ENCODE peak calls at places on chromosomes 3 and 15, in nine cellular contexts. One of them, this sample, is unnamed.

GRCh38 chr3:11651900-11652299 is 8.2 kb upstream of the VGLL4 start:
- DNase-seq in activated effector memory CD4-positive, alpha-beta T cell treated with Interleukin-2 at 50 U/mL for 16 hours: no peak
- DNase-seq in activated naive CD4-positive, alpha-beta T cell: no peak
- DNase-seq in GM04504: no peak
- DNase-seq in HuH-7: no peak
- DNase-seq in GM13977: peak
- DNase-seq in EH: peak
- DNase-seq in testis: no peak
- DNase-seq in ACHN: peak
- DNase-seq in this sample: no peak

GRCh38 chr15:55250951-55251350 is 38.7 kb downstream of the RAB27A start:
- DNase-seq in activated effector memory CD4-positive, alpha-beta T cell treated with Interleukin-2 at 50 U/mL for 16 hours: no peak
- DNase-seq in activated naive CD4-positive, alpha-beta T cell: no peak
- DNase-seq in GM04504: no peak
- DNase-seq in HuH-7: no peak
- DNase-seq in GM13977: no peak
- DNase-seq in EH: no peak
- DNase-seq in testis: no peak
- DNase-seq in ACHN: no peak
- DNase-seq in this sample: no peak

GRCh38 chr3:171168086-171168485 is 141.6 kb upstream of the SLC2A2 start:
- DNase-seq in activated effector memory CD4-positive, alpha-beta T cell treated with Interleukin-2 at 50 U/mL for 16 hours: no peak
- DNase-seq in activated naive CD4-positive, alpha-beta T cell: no peak
- DNase-seq in GM04504: peak
- DNase-seq in HuH-7: peak
- DNase-seq in GM13977: no peak
- DNase-seq in EH: peak
- DNase-seq in testis: no peak
- DNase-seq in ACHN: peak
- DNase-seq in this sample: no peak

GRCh38 chr3:107943350-107943749 is 147.5 kb downstream of the CD47 start:
- DNase-seq in activated effector memory CD4-positive, alpha-beta T cell treated with Interleukin-2 at 50 U/mL for 16 hours: no peak
- DNase-seq in activated naive CD4-positive, alpha-beta T cell: no peak
- DNase-seq in GM04504: peak
- DNase-seq in HuH-7: no peak
- DNase-seq in GM13977: no peak
- DNase-seq in EH: no peak
- DNase-seq in testis: no peak
- DNase-seq in ACHN: no peak
- DNase-seq in this sample: no peak

GRCh38 chr3:76203578-76203977 is 418.2 kb upstream of the ZNF717 start:
- DNase-seq in activated effector memory CD4-positive, alpha-beta T cell treated with Interleukin-2 at 50 U/mL for 16 hours: no peak
- DNase-seq in activated naive CD4-positive, alpha-beta T cell: no peak
- DNase-seq in GM04504: no peak
- DNase-seq in HuH-7: no peak
- DNase-seq in GM13977: no peak
- DNase-seq in EH: no peak
- DNase-seq in testis: no peak
- DNase-seq in ACHN: no peak
- DNase-seq in this sample: no peak

GRCh38 chr3:43144811-43145490 is 39.1 kb upstream of the POMGNT2 start:
- DNase-seq in activated effector memory CD4-positive, alpha-beta T cell treated with Interleukin-2 at 50 U/mL for 16 hours: no peak
- DNase-seq in activated naive CD4-positive, alpha-beta T cell: no peak
- DNase-seq in GM04504: peak
- DNase-seq in HuH-7: no peak
- DNase-seq in GM13977: no peak
- DNase-seq in EH: peak
- DNase-seq in testis: no peak
- DNase-seq in ACHN: no peak
- DNase-seq in this sample: no peak

GRCh38 chr3:117118604-117119003 is 409.0 kb downstream of the TUSC7 start:
- DNase-seq in activated effector memory CD4-positive, alpha-beta T cell treated with Interleukin-2 at 50 U/mL for 16 hours: no peak
- DNase-seq in activated naive CD4-positive, alpha-beta T cell: no peak
- DNase-seq in GM04504: no peak
- DNase-seq in HuH-7: no peak
- DNase-seq in GM13977: no peak
- DNase-seq in EH: peak
- DNase-seq in testis: no peak
- DNase-seq in ACHN: no peak
- DNase-seq in this sample: no peak

GRCh38 chr3:195069501-195070251 is 201.3 kb downstream of the XXYLT1 start:
- DNase-seq in activated effector memory CD4-positive, alpha-beta T cell treated with Interleukin-2 at 50 U/mL for 16 hours: no peak
- DNase-seq in activated naive CD4-positive, alpha-beta T cell: no peak
- DNase-seq in GM04504: no peak
- DNase-seq in HuH-7: no peak
- DNase-seq in GM13977: no peak
- DNase-seq in EH: no peak
- DNase-seq in testis: no peak
- DNase-seq in ACHN: no peak
- DNase-seq in this sample: no peak

GRCh38 chr3:48459773-48460516 is 13.4 kb downstream of the ATRIP start:
- DNase-seq in activated effector memory CD4-positive, alpha-beta T cell treated with Interleukin-2 at 50 U/mL for 16 hours: no peak
- DNase-seq in activated naive CD4-positive, alpha-beta T cell: no peak
- DNase-seq in GM04504: no peak
- DNase-seq in HuH-7: no peak
- DNase-seq in GM13977: no peak
- DNase-seq in EH: no peak
- DNase-seq in testis: no peak
- DNase-seq in ACHN: no peak
- DNase-seq in this sample: no peak

GRCh38 chr15:100940785-100941379 is 21.7 kb downstream of the LRRK1 start:
- DNase-seq in activated effector memory CD4-positive, alpha-beta T cell treated with Interleukin-2 at 50 U/mL for 16 hours: no peak
- DNase-seq in activated naive CD4-positive, alpha-beta T cell: no peak
- DNase-seq in GM04504: no peak
- DNase-seq in HuH-7: no peak
- DNase-seq in GM13977: peak
- DNase-seq in EH: no peak
- DNase-seq in testis: no peak
- DNase-seq in ACHN: no peak
- DNase-seq in this sample: no peak

GRCh38 chr15:74626336-74626735 is 10.7 kb downstream of the CLK3 start:
- DNase-seq in activated effector memory CD4-positive, alpha-beta T cell treated with Interleukin-2 at 50 U/mL for 16 hours: no peak
- DNase-seq in activated naive CD4-positive, alpha-beta T cell: no peak
- DNase-seq in GM04504: no peak
- DNase-seq in HuH-7: no peak
- DNase-seq in GM13977: no peak
- DNase-seq in EH: no peak
- DNase-seq in testis: no peak
- DNase-seq in ACHN: no peak
- DNase-seq in this sample: no peak

GRCh38 chr3:168094580-168094876 is 1.2 kb downstream of the GOLIM4 start:
- DNase-seq in activated effector memory CD4-positive, alpha-beta T cell treated with Interleukin-2 at 50 U/mL for 16 hours: no peak
- DNase-seq in activated naive CD4-positive, alpha-beta T cell: no peak
- DNase-seq in GM04504: no peak
- DNase-seq in HuH-7: no peak
- DNase-seq in GM13977: no peak
- DNase-seq in EH: no peak
- DNase-seq in testis: no peak
- DNase-seq in ACHN: peak
- DNase-seq in this sample: no peak

GRCh38 chr3:33237439-33237838 is 18.8 kb upstream of the SUSD5 start:
- DNase-seq in activated effector memory CD4-positive, alpha-beta T cell treated with Interleukin-2 at 50 U/mL for 16 hours: no peak
- DNase-seq in activated naive CD4-positive, alpha-beta T cell: no peak
- DNase-seq in GM04504: no peak
- DNase-seq in HuH-7: no peak
- DNase-seq in GM13977: no peak
- DNase-seq in EH: no peak
- DNase-seq in testis: no peak
- DNase-seq in ACHN: no peak
- DNase-seq in this sample: no peak

GRCh38 chr3:71468311-71469130 is 115.0 kb downstream of the FOXP1 start:
- DNase-seq in activated effector memory CD4-positive, alpha-beta T cell treated with Interleukin-2 at 50 U/mL for 16 hours: no peak
- DNase-seq in activated naive CD4-positive, alpha-beta T cell: no peak
- DNase-seq in GM04504: no peak
- DNase-seq in HuH-7: no peak
- DNase-seq in GM13977: no peak
- DNase-seq in EH: no peak
- DNase-seq in testis: no peak
- DNase-seq in ACHN: no peak
- DNase-seq in this sample: no peak

GRCh38 chr15:76431936-76432335 is 95.4 kb downstream of the ISL2 start:
- DNase-seq in activated effector memory CD4-positive, alpha-beta T cell treated with Interleukin-2 at 50 U/mL for 16 hours: no peak
- DNase-seq in activated naive CD4-positive, alpha-beta T cell: no peak
- DNase-seq in GM04504: no peak
- DNase-seq in HuH-7: no peak
- DNase-seq in GM13977: no peak
- DNase-seq in EH: peak
- DNase-seq in testis: no peak
- DNase-seq in ACHN: peak
- DNase-seq in this sample: no peak

GRCh38 chr15:75861750-75862402 is 18.6 kb downstream of the UBE2Q2 start:
- DNase-seq in activated effector memory CD4-positive, alpha-beta T cell treated with Interleukin-2 at 50 U/mL for 16 hours: no peak
- DNase-seq in activated naive CD4-positive, alpha-beta T cell: no peak
- DNase-seq in GM04504: no peak
- DNase-seq in HuH-7: no peak
- DNase-seq in GM13977: no peak
- DNase-seq in EH: no peak
- DNase-seq in testis: no peak
- DNase-seq in ACHN: no peak
- DNase-seq in this sample: no peak

GRCh38 chr3:78613366-78614008 is 1154.3 kb downstream of the ROBO1 start:
- DNase-seq in activated effector memory CD4-positive, alpha-beta T cell treated with Interleukin-2 at 50 U/mL for 16 hours: no peak
- DNase-seq in activated naive CD4-positive, alpha-beta T cell: no peak
- DNase-seq in GM04504: no peak
- DNase-seq in HuH-7: no peak
- DNase-seq in GM13977: no peak
- DNase-seq in EH: no peak
- DNase-seq in testis: no peak
- DNase-seq in ACHN: no peak
- DNase-seq in this sample: no peak

GRCh38 chr15:33292718-33293307 is 18.0 kb upstream of the RYR3 start:
- DNase-seq in activated effector memory CD4-positive, alpha-beta T cell treated with Interleukin-2 at 50 U/mL for 16 hours: no peak
- DNase-seq in activated naive CD4-positive, alpha-beta T cell: peak
- DNase-seq in GM04504: no peak
- DNase-seq in HuH-7: peak
- DNase-seq in GM13977: peak
- DNase-seq in EH: peak
- DNase-seq in testis: peak
- DNase-seq in ACHN: peak
- DNase-seq in this sample: peak

GRCh38 chr3:53161345-53161819 is 373 bp downstream of the PRKCD start:
- DNase-seq in activated effector memory CD4-positive, alpha-beta T cell treated with Interleukin-2 at 50 U/mL for 16 hours: no peak
- DNase-seq in activated naive CD4-positive, alpha-beta T cell: no peak
- DNase-seq in GM04504: no peak
- DNase-seq in HuH-7: no peak
- DNase-seq in GM13977: peak
- DNase-seq in EH: peak
- DNase-seq in testis: peak
- DNase-seq in ACHN: peak
- DNase-seq in this sample: no peak

GRCh38 chr15:68995754-68996141 is 18.7 kb upstream of the NOX5 start:
- DNase-seq in activated effector memory CD4-positive, alpha-beta T cell treated with Interleukin-2 at 50 U/mL for 16 hours: no peak
- DNase-seq in activated naive CD4-positive, alpha-beta T cell: no peak
- DNase-seq in GM04504: no peak
- DNase-seq in HuH-7: no peak
- DNase-seq in GM13977: no peak
- DNase-seq in EH: no peak
- DNase-seq in testis: no peak
- DNase-seq in ACHN: no peak
- DNase-seq in this sample: no peak

GRCh38 chr3:55476515-55476914 is 10.6 kb downstream of the WNT5A start:
- DNase-seq in activated effector memory CD4-positive, alpha-beta T cell treated with Interleukin-2 at 50 U/mL for 16 hours: no peak
- DNase-seq in activated naive CD4-positive, alpha-beta T cell: no peak
- DNase-seq in GM04504: peak
- DNase-seq in HuH-7: no peak
- DNase-seq in GM13977: no peak
- DNase-seq in EH: peak
- DNase-seq in testis: no peak
- DNase-seq in ACHN: no peak
- DNase-seq in this sample: no peak

GRCh38 chr3:11096266-11097135 is 57.8 kb upstream of the HRH1 start:
- DNase-seq in activated effector memory CD4-positive, alpha-beta T cell treated with Interleukin-2 at 50 U/mL for 16 hours: peak
- DNase-seq in activated naive CD4-positive, alpha-beta T cell: peak
- DNase-seq in GM04504: peak
- DNase-seq in HuH-7: no peak
- DNase-seq in GM13977: peak
- DNase-seq in EH: peak
- DNase-seq in testis: peak
- DNase-seq in ACHN: peak
- DNase-seq in this sample: peak

GRCh38 chr3:193768069-193768391 is 175.0 kb downstream of the OPA1 start:
- DNase-seq in activated effector memory CD4-positive, alpha-beta T cell treated with Interleukin-2 at 50 U/mL for 16 hours: no peak
- DNase-seq in activated naive CD4-positive, alpha-beta T cell: no peak
- DNase-seq in GM04504: no peak
- DNase-seq in HuH-7: no peak
- DNase-seq in GM13977: no peak
- DNase-seq in EH: no peak
- DNase-seq in testis: no peak
- DNase-seq in ACHN: no peak
- DNase-seq in this sample: no peak

GRCh38 chr3:195020921-195021320 is 250.0 kb downstream of the XXYLT1 start:
- DNase-seq in activated effector memory CD4-positive, alpha-beta T cell treated with Interleukin-2 at 50 U/mL for 16 hours: no peak
- DNase-seq in activated naive CD4-positive, alpha-beta T cell: no peak
- DNase-seq in GM04504: no peak
- DNase-seq in HuH-7: no peak
- DNase-seq in GM13977: no peak
- DNase-seq in EH: no peak
- DNase-seq in testis: no peak
- DNase-seq in ACHN: no peak
- DNase-seq in this sample: no peak

GRCh38 chr15:39579487-39580116 is 1.3 kb upstream of the THBS1 start:
- DNase-seq in activated effector memory CD4-positive, alpha-beta T cell treated with Interleukin-2 at 50 U/mL for 16 hours: no peak
- DNase-seq in activated naive CD4-positive, alpha-beta T cell: no peak
- DNase-seq in GM04504: no peak
- DNase-seq in HuH-7: peak
- DNase-seq in GM13977: no peak
- DNase-seq in EH: peak
- DNase-seq in testis: peak
- DNase-seq in ACHN: peak
- DNase-seq in this sample: peak

GRCh38 chr3:46997453-46998091 is 18.1 kb downstream of the NBEAL2 start:
- DNase-seq in activated effector memory CD4-positive, alpha-beta T cell treated with Interleukin-2 at 50 U/mL for 16 hours: no peak
- DNase-seq in activated naive CD4-positive, alpha-beta T cell: no peak
- DNase-seq in GM04504: no peak
- DNase-seq in HuH-7: no peak
- DNase-seq in GM13977: no peak
- DNase-seq in EH: no peak
- DNase-seq in testis: no peak
- DNase-seq in ACHN: no peak
- DNase-seq in this sample: no peak

GRCh38 chr3:24522155-24522579 is 27.5 kb upstream of the THRB start:
- DNase-seq in activated effector memory CD4-positive, alpha-beta T cell treated with Interleukin-2 at 50 U/mL for 16 hours: no peak
- DNase-seq in activated naive CD4-positive, alpha-beta T cell: no peak
- DNase-seq in GM04504: no peak
- DNase-seq in HuH-7: peak
- DNase-seq in GM13977: no peak
- DNase-seq in EH: no peak
- DNase-seq in testis: peak
- DNase-seq in ACHN: no peak
- DNase-seq in this sample: no peak

GRCh38 chr3:169501080-169501479 is 162.4 kb downstream of the MECOM start:
- DNase-seq in activated effector memory CD4-positive, alpha-beta T cell treated with Interleukin-2 at 50 U/mL for 16 hours: no peak
- DNase-seq in activated naive CD4-positive, alpha-beta T cell: no peak
- DNase-seq in GM04504: no peak
- DNase-seq in HuH-7: no peak
- DNase-seq in GM13977: no peak
- DNase-seq in EH: no peak
- DNase-seq in testis: no peak
- DNase-seq in ACHN: no peak
- DNase-seq in this sample: no peak

GRCh38 chr3:13077431-13078157 is 4.4 kb upstream of the IQSEC1 start:
- DNase-seq in activated effector memory CD4-positive, alpha-beta T cell treated with Interleukin-2 at 50 U/mL for 16 hours: no peak
- DNase-seq in activated naive CD4-positive, alpha-beta T cell: no peak
- DNase-seq in GM04504: no peak
- DNase-seq in HuH-7: no peak
- DNase-seq in GM13977: no peak
- DNase-seq in EH: peak
- DNase-seq in testis: peak
- DNase-seq in ACHN: no peak
- DNase-seq in this sample: peak

GRCh38 chr3:139780603-139781002 is 102.8 kb upstream of the NMNAT3 start:
- DNase-seq in activated effector memory CD4-positive, alpha-beta T cell treated with Interleukin-2 at 50 U/mL for 16 hours: no peak
- DNase-seq in activated naive CD4-positive, alpha-beta T cell: no peak
- DNase-seq in GM04504: no peak
- DNase-seq in HuH-7: no peak
- DNase-seq in GM13977: no peak
- DNase-seq in EH: peak
- DNase-seq in testis: no peak
- DNase-seq in ACHN: no peak
- DNase-seq in this sample: no peak

GRCh38 chr3:54349231-54349647 is 226.9 kb downstream of the CACNA2D3 start:
- DNase-seq in activated effector memory CD4-positive, alpha-beta T cell treated with Interleukin-2 at 50 U/mL for 16 hours: no peak
- DNase-seq in activated naive CD4-positive, alpha-beta T cell: no peak
- DNase-seq in GM04504: no peak
- DNase-seq in HuH-7: no peak
- DNase-seq in GM13977: no peak
- DNase-seq in EH: peak
- DNase-seq in testis: no peak
- DNase-seq in ACHN: no peak
- DNase-seq in this sample: no peak